ENCODE peak calls at places on chromosome 18, in ten cellular contexts. H is esophagus squamous epithelium; O is GM04504; N is CD4-positive, alpha-beta T cell; P is GM12865; S is lower leg skin; Y is central memory CD4-positive, alpha-beta T cell; W is WERI-Rb-1; I is endodermal cell; C is HuH-7.5. F is an unnamed sample.

GRCh38 chr18:62224229-62224628 is 37.2 kb downstream of the RELCH start:
- DNase-seq in C (no peak), O (no peak), S (no peak), H (no peak), I (no peak), W (no peak), P (no peak), Y (no peak), N (no peak), F (no peak)

GRCh38 chr18:21672868-21673267 is 31.7 kb downstream of the ABHD3 start:
- DNase-seq in W (peak), P (no peak), S (no peak), H (no peak), N (no peak), C (no peak), I (no peak), Y (no peak), O (peak), F (no peak)

GRCh38 chr18:46464926-46465655 is 191.9 kb downstream of the LOXHD1 start:
- DNase-seq in N (no peak), P (no peak), S (no peak), H (no peak), Y (no peak), I (no peak), C (no peak), O (no peak), W (no peak), F (no peak)

GRCh38 chr18:34978533-34978893 is 62.7 kb upstream of the MAPRE2 start:
- DNase-seq in H (no peak), W (no peak), C (no peak), O (no peak), I (peak), Y (peak), S (no peak), P (no peak), N (no peak), F (no peak)

GRCh38 chr18:8794133-8794986 is 89.0 kb downstream of the MTCL1 start:
- DNase-seq in C (no peak), S (no peak), N (no peak), Y (no peak), H (no peak), O (no peak), P (no peak), I (no peak), W (no peak), F (peak)

GRCh38 chr18:75375341-75375740 is 52.2 kb downstream of the SMIM21 start:
- DNase-seq in P (no peak), Y (no peak), S (no peak), W (no peak), C (no peak), O (no peak), I (no peak), N (no peak), H (no peak), F (no peak)

GRCh38 chr18:8358066-8358795 is 251.0 kb upstream of the RAB12 start:
- DNase-seq in S (no peak), H (no peak), O (no peak), W (no peak), P (no peak), Y (no peak), N (no peak), I (no peak), C (no peak), F (no peak)

GRCh38 chr18:36829362-36830140 is 624 bp downstream of the KIAA1328 start:
- DNase-seq in Y (no peak), S (peak), P (no peak), O (no peak), H (peak), N (no peak), C (no peak), I (no peak), W (no peak), F (peak)

GRCh38 chr18:396251-396555 is 104.3 kb downstream of the COLEC12 start:
- DNase-seq in H (no peak), W (no peak), S (no peak), Y (no peak), C (no peak), P (no peak), I (no peak), N (no peak), O (no peak), F (no peak)

GRCh38 chr18:51153659-51154371 is 43.7 kb downstream of the MEX3C start:
- DNase-seq in H (no peak), P (peak), I (no peak), N (peak), C (no peak), O (no peak), W (no peak), S (no peak), Y (peak), F (no peak)

GRCh38 chr18:73895701-73896100 is 251.9 kb downstream of the FBXO15 start:
- DNase-seq in N (no peak), W (no peak), Y (no peak), O (no peak), P (no peak), I (peak), C (no peak), H (no peak), S (no peak), F (no peak)

GRCh38 chr18:68991281-68991680 is 193.4 kb downstream of the CCDC102B start:
- DNase-seq in N (no peak), I (no peak), H (no peak), Y (no peak), C (no peak), W (no peak), O (no peak), P (no peak), S (no peak), F (no peak)

GRCh38 chr18:22800551-22800951 is 132.6 kb upstream of the RBBP8 start:
- DNase-seq in N (no peak), W (no peak), H (no peak), I (no peak), Y (no peak), P (no peak), O (no peak), C (no peak), S (no peak), F (no peak)

GRCh38 chr18:2963048-2963447 is 49.9 kb downstream of the LPIN2 start:
- DNase-seq in I (no peak), Y (peak), O (no peak), W (no peak), C (no peak), N (no peak), S (no peak), P (peak), H (no peak), F (no peak)

GRCh38 chr18:49647496-49648168 is 85.8 kb downstream of the LIPG start:
- DNase-seq in O (no peak), Y (no peak), P (no peak), S (no peak), N (no peak), I (peak), W (no peak), H (no peak), C (no peak), F (no peak)

GRCh38 chr18:76580288-76580962 is 85.4 kb upstream of the ZNF516 start:
- DNase-seq in S (no peak), C (no peak), W (no peak), Y (no peak), N (no peak), P (no peak), H (no peak), I (peak), O (no peak), F (no peak)

GRCh38 chr18:74268175-74268574 is 23.6 kb downstream of the CYB5A start:
- DNase-seq in Y (no peak), C (no peak), N (no peak), I (peak), S (no peak), O (no peak), W (no peak), P (no peak), H (no peak), F (no peak)

GRCh38 chr18:29181151-29181901 is 1004.4 kb upstream of the CDH2 start:
- DNase-seq in N (no peak), O (peak), C (no peak), S (peak), Y (no peak), W (no peak), P (no peak), H (no peak), I (no peak), F (no peak)

GRCh38 chr18:77106331-77106730 is 26.3 kb downstream of the MBP start:
- DNase-seq in H (no peak), S (peak), I (no peak), N (peak), Y (peak), W (no peak), P (peak), O (no peak), C (no peak), F (no peak)

GRCh38 chr18:26655010-26655613 is 106.8 kb upstream of the KCTD1 start:
- DNase-seq in P (no peak), C (no peak), H (no peak), W (no peak), O (no peak), I (no peak), N (no peak), Y (no peak), S (no peak), F (no peak)

GRCh38 chr18:57846258-57846657 is 43.1 kb upstream of the ATP8B1 start:
- DNase-seq in P (no peak), I (no peak), N (no peak), C (no peak), S (no peak), H (no peak), Y (no peak), W (no peak), O (no peak), F (no peak)

GRCh38 chr18:21179590-21180220 is 62.3 kb upstream of the GREB1L start:
- DNase-seq in S (peak), Y (peak), W (peak), C (peak), I (peak), P (peak), H (no peak), O (peak), N (no peak), F (peak)

GRCh38 chr18:62281684-62282083 is 43.4 kb upstream of the TNFRSF11A start:
- DNase-seq in S (no peak), P (no peak), N (no peak), O (peak), C (no peak), W (no peak), I (no peak), H (no peak), Y (no peak), F (no peak)

GRCh38 chr18:53790817-53791216 is 433.7 kb downstream of the MBD2 start:
- DNase-seq in Y (no peak), P (no peak), O (peak), H (no peak), S (no peak), I (no peak), N (no peak), W (no peak), C (no peak), F (no peak)

GRCh38 chr18:71105078-71105819 is 816.4 kb downstream of the SOCS6 start:
- DNase-seq in H (no peak), I (peak), C (no peak), W (no peak), P (no peak), Y (no peak), N (no peak), O (no peak), S (no peak), F (no peak)

GRCh38 chr18:25144835-25145234 is 207.1 kb downstream of the ZNF521 start:
- DNase-seq in C (no peak), H (no peak), W (no peak), N (no peak), S (no peak), Y (no peak), O (peak), I (no peak), P (no peak), F (no peak)

GRCh38 chr18:45621068-45621511 is 5.8 kb downstream of the SLC14A2 start:
- DNase-seq in C (peak), Y (peak), W (peak), N (peak), I (peak), S (peak), O (no peak), H (no peak), P (peak), F (peak)